ENCODE peak calls at places on chromosomes 6 and 20, in four cellular contexts. P is IMR-90, H is neuronal stem cell, L is H9. M is an unnamed sample.

GRCh38 chr6:136893187-136893586 is 28.9 kb upstream of the SLC35D3 start:
- DNase-seq in P (no peak), H (no peak), L (no peak), M (no peak)

GRCh38 chr6:36829919-36830544 is 9.2 kb downstream of the CPNE5 start:
- DNase-seq in P (peak; percentile 22), H (no peak), L (no peak), M (no peak)

GRCh38 chr6:33178755-33179475 is 13.4 kb downstream of the COL11A2 start:
- DNase-seq in P (no peak), H (no peak), L (no peak), M (no peak)

GRCh38 chr20:45890077-45890996 is 671 bp downstream of the NEURL2 start:
- DNase-seq in P (peak; percentile 78), H (peak; percentile 67), L (peak; percentile 90), M (peak; percentile 90)

GRCh38 chr6:100665041-100665380 is 200.3 kb upstream of the SIM1 start:
- DNase-seq in P (no peak), H (no peak), L (no peak), M (peak; percentile 16)

GRCh38 chr6:50654155-50654554 is 59.2 kb upstream of the TFAP2D start:
- DNase-seq in P (no peak), H (no peak), L (no peak), M (no peak)

GRCh38 chr6:5078121-5078695 is 6.9 kb upstream of the PPP1R3G start:
- DNase-seq in P (no peak), H (no peak), L (no peak), M (no peak)

GRCh38 chr6:118712955-118713354 is 61.6 kb upstream of the CEP85L start:
- DNase-seq in P (peak; percentile 44), H (no peak), L (no peak), M (no peak)

GRCh38 chr6:91781946-91782345 is 1195.1 kb upstream of the MAP3K7 start:
- DNase-seq in P (no peak), H (no peak), L (no peak), M (no peak)

GRCh38 chr6:34460796-34461507 is 4.9 kb upstream of the PACSIN1 start:
- DNase-seq in P (no peak), H (no peak), L (no peak), M (peak; percentile 43)

DNA sequence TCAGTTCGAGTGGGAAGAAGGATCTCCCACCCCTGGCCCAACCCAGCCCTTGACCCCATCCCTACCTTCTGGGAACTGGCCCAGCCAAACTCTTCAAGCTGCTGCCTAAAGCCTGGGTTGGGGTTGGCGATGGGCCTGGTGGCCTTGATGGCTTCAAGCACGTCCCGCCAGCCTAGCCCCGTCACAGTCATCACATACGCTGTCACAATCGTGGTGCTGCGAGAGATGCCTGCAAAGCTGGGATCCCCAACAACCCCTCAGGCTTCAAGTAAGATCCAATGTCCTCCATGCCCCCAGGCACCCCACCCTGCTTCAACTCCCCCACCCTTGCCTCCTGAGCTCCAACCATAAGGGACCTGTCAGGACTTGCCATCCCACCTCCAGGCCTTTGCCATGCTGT is 7.8 kb downstream of the DUSP15 start:
- DNase-seq in P (no peak), H (no peak), L (peak; percentile 25), M (no peak)
- H3K14ac ChIP-seq in P (no peak overlapping the region), H (no peak overlapping the region), L (no peak overlapping the region), M (no peak overlapping the region)

DNA sequence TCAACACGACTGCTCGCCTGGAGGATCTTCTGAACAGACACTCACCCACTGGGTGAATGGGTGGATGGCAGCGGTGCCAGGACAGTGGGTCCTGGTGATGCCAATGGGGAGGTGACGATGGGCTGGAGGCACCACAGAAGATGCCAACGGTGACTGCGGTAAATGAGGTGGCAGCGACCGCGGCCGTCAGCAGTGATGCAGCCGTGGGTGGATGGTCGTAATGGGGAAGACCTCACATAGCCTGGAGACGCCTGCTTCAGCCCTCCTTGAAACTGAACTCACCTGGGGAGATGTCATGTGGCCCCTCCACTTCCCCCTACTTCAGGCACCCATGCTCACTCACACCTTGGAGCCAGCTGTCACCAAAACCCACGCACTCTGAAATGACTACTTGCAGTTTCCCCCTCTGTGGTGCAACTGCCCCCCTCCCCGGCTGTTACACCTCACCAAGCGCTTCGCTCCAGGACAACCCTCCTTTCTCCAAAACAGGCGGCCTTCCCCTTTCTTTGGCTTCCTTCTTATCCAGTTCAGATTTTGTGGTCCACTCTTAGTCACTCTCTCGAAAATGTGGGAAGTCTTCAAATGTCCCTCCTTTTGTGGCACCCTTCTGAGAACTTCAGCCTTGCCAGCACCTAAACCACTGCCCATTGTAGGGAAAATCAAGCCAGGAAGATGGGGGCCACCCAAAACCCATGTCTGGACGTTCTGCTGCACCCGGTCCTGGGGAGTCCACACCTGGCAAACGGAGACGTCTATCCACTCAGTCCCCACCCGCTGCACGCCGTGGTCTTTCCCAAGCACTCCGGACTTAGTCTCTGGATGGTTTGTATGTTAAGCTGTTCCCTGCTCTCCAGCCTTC is 10.4 kb upstream of the ABHD16B start:
- DNase-seq in P (no peak), H (no peak), L (no peak), M (no peak)
- H3K14ac ChIP-seq in P (no peak overlapping the region), H (no peak overlapping the region), L (no peak overlapping the region), M (no peak overlapping the region)

GRCh38 chr6:71810880-71811279 is 75.5 kb upstream of the RIMS1 start:
- DNase-seq in P (no peak), H (no peak), L (no peak), M (no peak)
- H3K14ac ChIP-seq in P (no peak overlapping the region), H (no peak overlapping the region), L (no peak overlapping the region), M (no peak overlapping the region)

DNA sequence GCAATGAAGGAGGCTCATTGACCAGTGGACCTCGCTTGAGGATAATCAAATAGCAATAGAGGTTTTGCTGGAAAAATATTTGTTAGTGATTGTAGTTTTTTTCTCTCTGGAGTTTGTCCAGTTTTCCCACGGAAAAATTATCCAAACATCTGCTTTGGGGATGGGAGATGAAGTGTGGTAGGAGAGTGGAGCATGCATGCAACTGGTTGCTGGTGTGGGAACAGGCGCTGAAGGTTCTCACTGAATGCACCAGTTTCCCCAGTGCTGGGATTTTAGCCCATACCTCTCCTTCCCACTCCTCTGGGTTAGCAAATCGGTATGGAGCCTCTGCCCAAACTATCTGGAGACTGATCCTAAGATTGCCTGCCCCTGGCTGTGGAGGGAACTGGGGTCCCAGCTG is 281.7 kb upstream of the TAB2 start:
- DNase-seq in P (no peak), H (no peak), L (no peak), M (no peak)
- H3K14ac ChIP-seq in P (no peak overlapping the region), H (no peak overlapping the region), L (no peak overlapping the region), M (peak overlapping the region; percentile 7)

M was measured in mesenchymal stem cell.